ENCODE peak calls at places on chromosome 11, in ten cellular contexts. B is heart left ventricle; G is lower lobe of right lung; Z is neural progenitor cell; H is A549; F is CD8-positive, alpha-beta memory T cell; W is SJSA1; X is cardiac muscle cell; D is esophagus muscularis mucosa; P is upper lobe of left lung. I is an unnamed sample.

GRCh38 chr11:11456896-11457295 is 103.8 kb upstream of the CSNK2A3 start:
- DNase-seq in B (no peak), G (no peak), Z (no peak), H (no peak), F (no peak), W (no peak), X (no peak), D (no peak), P (no peak), I (no peak)

GRCh38 chr11:97607301-97608000 is 1217.6 kb downstream of the JRKL start:
- DNase-seq in B (no peak), G (no peak), Z (no peak), H (no peak), F (no peak), W (no peak), X (peak; percentile 73), D (no peak), P (no peak), I (no peak)

GRCh38 chr11:65864758-65865471 is 4.7 kb downstream of the MUS81 start:
- DNase-seq in B (no peak), G (peak; percentile 34), Z (peak; percentile 0), H (no peak), F (no peak), W (peak; percentile 52), X (no peak), D (no peak), P (no peak), I (peak; percentile 46)

GRCh38 chr11:18912883-18913282 is 26.3 kb downstream of the MRGPRX1 start:
- DNase-seq in B (no peak), G (no peak), Z (no peak), H (no peak), F (no peak), W (no peak), X (no peak), D (no peak), P (no peak), I (no peak)

GRCh38 chr11:1401656-1402221 is 12.0 kb downstream of the BRSK2 start:
- DNase-seq in B (peak; percentile 71), G (peak; percentile 72), Z (peak; percentile 93), H (peak; percentile 36), F (peak; percentile 37), W (no peak), X (peak; percentile 73), D (no peak), P (peak; percentile 87), I (peak; percentile 89)

GRCh38 chr11:6323291-6323905 is 3.1 kb upstream of the CAVIN3 start:
- DNase-seq in B (no peak), G (no peak), Z (no peak), H (no peak), F (no peak), W (no peak), X (no peak), D (no peak), P (no peak), I (no peak)

GRCh38 chr11:102831709-102832492 is 11.5 kb downstream of the MMP3 start:
- DNase-seq in B (no peak), G (no peak), Z (no peak), H (no peak), F (no peak), W (no peak), X (peak; percentile 8), D (no peak), P (no peak), I (no peak)

GRCh38 chr11:121119444-121119843 is 18.4 kb downstream of the TECTA start:
- DNase-seq in B (no peak), G (no peak), Z (no peak), H (no peak), F (no peak), W (no peak), X (peak; percentile 9), D (no peak), P (no peak), I (no peak)

GRCh38 chr11:2890466-2891241 is 5.1 kb upstream of the CDKN1C start:
- DNase-seq in B (no peak), G (peak; percentile 81), Z (peak; percentile 29), H (no peak), F (no peak), W (no peak), X (peak; percentile 82), D (no peak), P (peak; percentile 92), I (peak; percentile 91)

GRCh38 chr11:105092255-105093239 is 47.0 kb downstream of the CARD18 start:
- DNase-seq in B (no peak), G (no peak), Z (no peak), H (no peak), F (no peak), W (no peak), X (peak; percentile 25), D (no peak), P (no peak), I (no peak)

GRCh38 chr11:61958590-61958989 is 8.4 kb downstream of the BEST1 start:
- DNase-seq in B (no peak), G (no peak), Z (no peak), H (no peak), F (no peak), W (no peak), X (no peak), D (no peak), P (no peak), I (no peak)

GRCh38 chr11:1199689-1200610 is 22.9 kb upstream of the MUC5B start:
- DNase-seq in B (no peak), G (peak; percentile 35), Z (no peak), H (no peak), F (no peak), W (no peak), X (no peak), D (no peak), P (peak; percentile 79), I (no peak)

GRCh38 chr11:3166268-3167142 is 1.4 kb upstream of the OSBPL5 start:
- DNase-seq in B (no peak), G (no peak), Z (peak; percentile 54), H (no peak), F (no peak), W (no peak), X (no peak), D (no peak), P (peak; percentile 64), I (peak; percentile 46)

GRCh38 chr11:72864692-72865655 is 50.8 kb downstream of the ATG16L2 start:
- DNase-seq in B (peak; percentile 46), G (no peak), Z (no peak), H (no peak), F (no peak), W (no peak), X (peak; percentile 84), D (no peak), P (no peak), I (no peak)

GRCh38 chr11:122917311-122917710 is 34.8 kb downstream of the JHY start:
- DNase-seq in B (no peak), G (no peak), Z (no peak), H (no peak), F (no peak), W (no peak), X (peak; percentile 19), D (no peak), P (no peak), I (peak; percentile 44)

GRCh38 chr11:78828582-78829520 is 254.2 kb upstream of the NARS2 start:
- DNase-seq in B (no peak), G (no peak), Z (no peak), H (no peak), F (no peak), W (no peak), X (peak; percentile 21), D (no peak), P (no peak), I (no peak)

GRCh38 chr11:117717485-117718314 is 79.3 kb downstream of the DSCAML1 start:
- DNase-seq in B (peak; percentile 25), G (peak; percentile 80), Z (peak; percentile 35), H (peak; percentile 85), F (no peak), W (no peak), X (no peak), D (no peak), P (peak; percentile 70), I (peak; percentile 76)

GRCh38 chr11:86951706-86952105 is 3.5 kb downstream of the FZD4 start:
- DNase-seq in B (no peak), G (no peak), Z (no peak), H (no peak), F (no peak), W (no peak), X (no peak), D (no peak), P (no peak), I (no peak)
- H3K4me3 ChIP-seq in B (peak overlapping the region; percentile 84), G (peak overlapping the region; percentile 78), Z (no peak overlapping the region), H (no peak overlapping the region), F (no peak overlapping the region), W (no peak overlapping the region), X (no peak overlapping the region), D (peak overlapping the region; percentile 91), P (peak overlapping the region; percentile 97), I (peak overlapping the region; percentile 58)

DNA sequence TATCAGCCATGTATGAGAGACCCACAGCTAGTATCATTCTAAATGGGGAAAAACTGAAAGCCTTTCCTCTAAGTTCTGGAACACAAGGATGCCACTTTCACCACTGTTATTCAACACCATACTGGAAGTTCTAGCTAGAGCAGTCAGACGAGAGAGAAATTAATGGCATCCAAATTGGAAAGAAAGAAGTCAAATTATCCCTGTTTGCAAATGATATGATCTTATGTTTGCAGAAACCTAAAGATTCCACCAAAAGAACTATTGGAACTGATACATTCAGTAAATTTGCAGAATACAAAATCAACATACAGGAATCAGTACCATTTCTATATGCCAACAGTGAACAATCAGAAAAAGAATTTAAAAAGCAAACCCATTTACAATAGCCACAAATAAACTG is 226.0 kb downstream of the TRPC6 start:
- DNase-seq in B (no peak), G (no peak), Z (no peak), H (no peak), F (no peak), W (no peak), X (no peak), D (no peak), P (no peak), I (no peak)
- H3K9me3 ChIP-seq in B (no peaks in the 10 kb centered on the region), G (no peaks in the 10 kb centered on the region), Z (no peaks in the 10 kb centered on the region), H (no peaks in the 10 kb centered on the region), F (no peaks in the 10 kb centered on the region), W (no peaks in the 10 kb centered on the region), X (no peaks in the 10 kb centered on the region), D (no peaks in the 10 kb centered on the region), P (no peaks in the 10 kb centered on the region), I (no peaks in the 10 kb centered on the region)

GRCh38 chr11:87722756-87723599 is 452.3 kb downstream of the RAB38 start:
- DNase-seq in B (no peak), G (no peak), Z (peak; percentile 47), H (peak; percentile 23), F (no peak), W (no peak), X (peak; percentile 19), D (no peak), P (no peak), I (no peak)
- H3K4me3 ChIP-seq in B (no peak overlapping the region), G (no peak overlapping the region), Z (no peak overlapping the region), H (no peak overlapping the region), F (no peak overlapping the region), W (no peak overlapping the region), X (no peak overlapping the region), D (no peak overlapping the region), P (no peak overlapping the region), I (no peak overlapping the region)

DNA sequence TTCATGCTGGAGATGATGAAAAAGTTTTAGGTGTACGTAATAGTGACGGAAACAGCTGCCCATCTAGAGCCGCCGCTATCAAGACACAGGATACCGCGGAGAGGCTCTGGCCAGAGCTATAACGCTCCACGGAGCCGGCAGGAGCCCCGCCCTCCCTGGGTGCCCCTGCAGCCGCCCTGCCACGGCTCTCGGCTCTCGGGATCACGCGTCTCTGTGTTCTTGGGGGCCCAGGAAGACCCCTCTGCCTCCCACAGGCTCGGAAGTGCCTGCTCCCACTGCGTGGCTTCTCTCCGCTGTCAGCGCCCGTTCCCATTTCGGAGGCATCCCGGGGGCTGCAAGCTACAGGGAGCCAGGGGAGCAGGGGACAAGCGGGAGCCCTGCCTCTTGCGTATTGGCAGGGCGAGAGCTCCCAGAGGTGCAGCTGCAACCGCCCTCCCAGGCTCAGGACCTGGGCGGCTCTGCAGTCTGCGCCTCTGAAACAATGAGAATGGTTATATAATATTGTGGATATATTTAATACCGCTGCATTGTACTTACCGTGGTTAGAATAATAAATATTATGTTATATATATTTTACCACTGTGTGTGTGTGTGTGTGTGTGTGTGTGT is 13.7 kb downstream of the GLYATL2 start:
- DNase-seq in B (no peak), G (no peak), Z (no peak), H (no peak), F (no peak), W (no peak), X (peak; percentile 2), D (no peak), P (peak; percentile 68), I (no peak)
- H3K9me3 ChIP-seq in B (no peaks in the 10 kb centered on the region), G (peaks cover 10% of the 10 kb centered on the region), Z (peaks cover 10% of the 10 kb centered on the region), H (no peaks in the 10 kb centered on the region), F (no peaks in the 10 kb centered on the region), W (no peaks in the 10 kb centered on the region), X (no peaks in the 10 kb centered on the region), D (no peaks in the 10 kb centered on the region), P (peaks cover 4% of the 10 kb centered on the region), I (no peaks in the 10 kb centered on the region)

I was measured in right cardiac atrium.